ENCODE peak calls at places on chromosomes 4 and X, in five cellular contexts. W is A549, M is MM.1S, F is tibial artery, B is ovary. V is an unnamed sample. For H3K4me1, the result is how much of the 10 kb centered on the place peaks cover.

GRCh38 chr4:177505171-177505615 is 63.0 kb upstream of the AGA start:
- DNase-seq in W (no peak), M (no peak), F (no peak), B (no peak), V (no peak)

GRCh38 chr4:3193531-3194203 is 55.3 kb upstream of the MSANTD1 start:
- DNase-seq in W (no peak), M (no peak), F (no peak), B (no peak), V (no peak)

GRCh38 chrX:148380614-148381561 is 119.5 kb upstream of the AFF2 start:
- DNase-seq in W (no peak), F (no peak), B (no peak), M (peak), V (no peak)

GRCh38 chr4:37780444-37781133 is 45.9 kb upstream of the PGM2 start:
- DNase-seq in B (no peak), F (peak), W (no peak), M (peak), V (no peak)

GRCh38 chr4:25817059-25817681 is 45.6 kb downstream of the SEL1L3 start:
- DNase-seq in B (no peak), W (peak), M (no peak), F (no peak), V (no peak)

GRCh38 chrX:153608821-153609220 is 9.9 kb upstream of the CCNQ start:
- DNase-seq in M (no peak), W (no peak), B (no peak), F (no peak), V (no peak)

GRCh38 chr4:188975271-188975670 is 836.0 kb downstream of the TRIML1 start:
- DNase-seq in W (no peak), M (no peak), F (no peak), B (no peak), V (no peak)

GRCh38 chr4:40688446-40689095 is 58.9 kb upstream of the RBM47 start:
- DNase-seq in B (no peak), W (no peak), M (no peak), F (no peak), V (no peak)

GRCh38 chrX:24148535-24149345 is 789 bp upstream of the ZFX start:
- DNase-seq in W (peak), F (no peak), B (peak), M (no peak), V (no peak)
- H3K4me1 ChIP-seq in W (half or more), F (under half), B (under half), M (under half), V (under half)

GRCh38 chr4:83272900-83273299 is 11.7 kb downstream of the COQ2 start:
- DNase-seq in M (no peak), F (no peak), B (no peak), W (no peak), V (no peak)
- H3K4me1 ChIP-seq in M (under half), F (under half), B (under half), W (under half), V (under half)

DNA sequence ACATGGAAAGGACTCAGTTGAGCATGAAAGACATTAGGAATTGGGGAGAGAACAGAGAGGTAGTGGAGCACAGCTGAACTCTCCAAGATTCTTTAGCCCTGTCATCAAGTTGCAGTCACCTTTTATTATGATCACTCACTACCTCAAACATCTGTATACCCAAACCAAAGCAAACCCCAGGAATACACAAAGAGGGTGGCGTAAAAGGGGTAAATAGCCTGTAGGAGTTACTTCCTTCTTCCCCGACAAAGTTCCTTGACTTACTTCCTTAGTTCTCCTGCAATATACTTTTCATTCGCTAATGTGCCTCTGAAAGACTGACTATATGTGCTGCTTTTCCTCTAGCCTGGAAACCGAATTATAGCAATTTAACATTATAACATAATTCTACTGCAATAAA is 159.9 kb downstream of the SPRY1 start:
- DNase-seq in F (no peak), M (no peak), B (no peak), W (no peak), V (no peak)
- H3K4me1 ChIP-seq in F (under half), M (under half), B (under half), W (half or more), V (under half)

DNA sequence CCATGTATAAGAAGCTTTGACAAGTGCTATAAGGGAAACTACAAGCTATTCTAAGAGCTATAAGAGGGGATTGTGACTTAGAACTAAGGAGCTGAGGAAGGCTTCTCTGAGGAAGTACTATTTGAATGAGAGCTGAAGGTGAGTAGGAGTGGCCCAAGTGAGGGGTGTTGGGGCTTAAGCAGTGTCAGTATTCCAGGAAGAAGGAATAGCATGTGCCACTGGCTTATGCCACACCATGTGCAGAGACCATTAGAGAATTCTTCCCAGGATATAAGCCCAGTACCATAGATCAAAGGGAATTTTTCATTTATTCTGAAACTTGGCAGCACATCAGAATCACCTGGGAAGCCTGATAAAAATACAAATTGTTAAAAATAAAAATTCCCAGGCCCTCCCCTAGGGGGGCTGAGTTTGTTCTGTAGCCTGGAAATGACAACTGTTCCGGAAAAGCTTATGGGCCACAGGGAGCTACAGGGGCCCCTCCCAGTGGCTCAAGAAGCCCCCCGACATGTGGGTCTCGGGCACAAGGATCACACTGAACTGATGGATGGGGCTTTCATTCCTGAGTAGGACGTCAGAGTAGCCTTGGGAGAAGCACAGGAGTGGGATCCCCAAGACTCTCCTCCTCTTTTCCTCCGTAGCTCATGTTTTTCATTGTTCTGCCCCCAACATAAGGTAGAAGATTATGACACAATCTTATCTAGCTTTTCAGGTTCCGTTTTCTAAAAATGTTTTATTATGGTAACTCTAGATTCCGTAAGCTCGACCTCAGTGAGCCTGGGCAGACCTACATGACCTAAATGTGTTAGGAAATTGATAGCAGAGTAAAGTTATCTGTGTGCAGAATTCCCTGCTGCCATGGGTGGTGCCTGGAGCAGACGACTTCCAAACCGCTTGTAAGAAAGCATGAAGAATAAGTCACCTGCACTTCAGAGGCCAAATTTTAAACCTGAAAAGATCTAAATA is 119.3 kb downstream of the AFF1 start:
- DNase-seq in F (no peak), B (no peak), M (peak), W (no peak), V (no peak)
- H3K4me1 ChIP-seq in F (half or more), B (under half), M (under half), W (under half), V (half or more)

DNA sequence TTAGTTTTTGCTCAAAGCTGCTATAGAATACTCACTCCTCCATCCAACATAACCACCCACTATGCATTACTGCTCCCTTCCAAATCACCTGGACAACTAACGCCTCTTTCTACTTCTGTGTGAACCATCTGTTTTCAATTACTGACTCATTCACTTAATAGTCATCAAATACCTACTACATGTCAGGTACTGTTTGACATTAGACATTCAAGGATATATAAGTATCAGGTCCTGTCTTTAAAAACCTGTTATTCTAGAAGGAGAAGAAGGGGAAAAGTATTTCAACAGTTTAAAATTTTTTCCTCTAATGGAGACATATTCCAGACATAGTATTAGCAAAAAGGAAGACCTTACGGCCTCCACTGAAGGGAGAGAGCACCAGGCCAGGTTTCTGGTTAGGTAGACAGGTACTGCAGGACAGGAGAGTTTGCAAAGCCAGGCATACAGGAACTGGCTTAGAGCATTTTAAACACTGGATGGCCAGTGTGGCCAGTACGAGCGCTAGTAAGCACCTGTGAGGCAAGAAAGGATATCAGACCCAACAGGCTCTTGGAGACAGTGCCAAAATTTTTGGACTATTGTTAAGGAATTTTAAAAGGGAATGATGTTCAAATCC is 39.0 kb downstream of the SH3RF1 start:
- DNase-seq in F (no peak), M (no peak), B (no peak), W (no peak), V (no peak)
- H3K4me1 ChIP-seq in F (under half), M (under half), B (under half), W (under half), V (under half)